ENCODE peak calls at places on chromosomes 7 and 10, in four cellular contexts. B is H1, X is HepG2, R is adrenal gland. S is an unnamed sample.
A peak's percentile ranks its signal among the peaks of the same experiment; 100 is the strongest.

GRCh38 chr10:133528845-133529575 is 1.8 kb downstream of the CYP2E1 start:
- DNase-seq in B (no peak), X (no peak), R (no peak), S (no peak)

GRCh38 chr7:49483142-49483541 is 290.3 kb upstream of the VWC2 start:
- DNase-seq in B (no peak), X (peak; percentile 1), R (no peak), S (no peak)

GRCh38 chr7:106284516-106285050 is at the start of gene NAMPT:
- DNase-seq in B (no peak), X (no peak), R (no peak), S (no peak)

GRCh38 chr7:152383341-152384234 is 52.2 kb downstream of the KMT2C start:
- DNase-seq in B (no peak), X (no peak), R (no peak), S (no peak)

GRCh38 chr7:151503902-151504714 is 15.6 kb downstream of the RHEB start:
- DNase-seq in B (no peak), X (peak; percentile 85), R (peak; percentile 74), S (no peak)

GRCh38 chr10:5477948-5478693 is 21.2 kb downstream of the CALML5 start:
- DNase-seq in B (no peak), X (no peak), R (no peak), S (no peak)

GRCh38 chr7:25775999-25776736 is 375.8 kb upstream of the NFE2L3 start:
- DNase-seq in B (no peak), X (no peak), R (no peak), S (no peak)

GRCh38 chr7:128699196-128699712 is 27.2 kb downstream of the GARIN1A start:
- DNase-seq in B (no peak), X (no peak), R (no peak), S (no peak)

GRCh38 chr7:46160861-46161260 is 239.8 kb upstream of the IGFBP3 start:
- DNase-seq in B (no peak), X (no peak), R (peak; percentile 87), S (no peak)

GRCh38 chr10:103555321-103555649 is 61.8 kb downstream of the NEURL1 start:
- DNase-seq in B (no peak), X (no peak), R (no peak), S (no peak)

GRCh38 chr7:24665564-24666294 is 91.5 kb downstream of the GSDME start:
- DNase-seq in B (peak; percentile 21), X (peak; percentile 53), R (peak; percentile 47), S (no peak)

GRCh38 chr7:44750921-44751571 is 2.4 kb downstream of the ZMIZ2 start:
- DNase-seq in B (no peak), X (no peak), R (peak; percentile 50), S (no peak)

GRCh38 chr7:24609059-24609458 is 35.8 kb downstream of the PALS2 start:
- DNase-seq in B (no peak), X (no peak), R (no peak), S (no peak)

GRCh38 chr7:88401009-88401623 is 94.4 kb upstream of the STEAP4 start:
- DNase-seq in B (no peak), X (peak; percentile 14), R (no peak), S (no peak)

GRCh38 chr10:28445511-28445910 is 87.4 kb upstream of the WAC start:
- DNase-seq in B (no peak), X (peak; percentile 87), R (no peak), S (no peak)

GRCh38 chr7:71348751-71349415 is 216.9 kb downstream of the GALNT17 start:
- DNase-seq in B (no peak), X (no peak), R (no peak), S (no peak)

GRCh38 chr7:20331231-20331880 is 656 bp downstream of the ITGB8 start:
- DNase-seq in B (no peak), X (no peak), R (peak; percentile 44), S (no peak)

GRCh38 chr10:49550563-49550962 is 11.6 kb upstream of the ERCC6 start:
- DNase-seq in B (no peak), X (no peak), R (no peak), S (no peak)

GRCh38 chr7:55527314-55527713 is 45.0 kb downstream of the VOPP1 start:
- DNase-seq in B (no peak), X (no peak), R (no peak), S (no peak)

GRCh38 chr7:24825315-24825917 is 68.2 kb upstream of the GSDME start:
- DNase-seq in B (no peak), X (no peak), R (no peak), S (no peak)

GRCh38 chr7:16317406-16317805 is 103.9 kb downstream of the CRPPA start:
- DNase-seq in B (no peak), X (no peak), R (no peak), S (no peak)

GRCh38 chr7:10122573-10123100 is 851.0 kb upstream of the PHF14 start:
- DNase-seq in B (no peak), X (no peak), R (peak; percentile 19), S (no peak)

GRCh38 chr7:80654887-80655340 is 16.5 kb downstream of the CD36 start:
- DNase-seq in B (no peak), X (peak; percentile 49), R (no peak), S (no peak)

GRCh38 chr10:118958984-118959916 is 70.3 kb upstream of the NANOS1 start:
- DNase-seq in B (no peak), X (no peak), R (peak; percentile 83), S (no peak)

GRCh38 chr10:69385454-69386350 is 31.0 kb downstream of the TACR2 start:
- DNase-seq in B (no peak), X (peak; percentile 16), R (no peak), S (no peak)
- H3K4me1 ChIP-seq in B (peaks cover 10% of the 10 kb centered on the region), X (peaks cover 19% of the 10 kb centered on the region), R (no peaks in the 10 kb centered on the region), S (peaks cover 56% of the 10 kb centered on the region)

DNA sequence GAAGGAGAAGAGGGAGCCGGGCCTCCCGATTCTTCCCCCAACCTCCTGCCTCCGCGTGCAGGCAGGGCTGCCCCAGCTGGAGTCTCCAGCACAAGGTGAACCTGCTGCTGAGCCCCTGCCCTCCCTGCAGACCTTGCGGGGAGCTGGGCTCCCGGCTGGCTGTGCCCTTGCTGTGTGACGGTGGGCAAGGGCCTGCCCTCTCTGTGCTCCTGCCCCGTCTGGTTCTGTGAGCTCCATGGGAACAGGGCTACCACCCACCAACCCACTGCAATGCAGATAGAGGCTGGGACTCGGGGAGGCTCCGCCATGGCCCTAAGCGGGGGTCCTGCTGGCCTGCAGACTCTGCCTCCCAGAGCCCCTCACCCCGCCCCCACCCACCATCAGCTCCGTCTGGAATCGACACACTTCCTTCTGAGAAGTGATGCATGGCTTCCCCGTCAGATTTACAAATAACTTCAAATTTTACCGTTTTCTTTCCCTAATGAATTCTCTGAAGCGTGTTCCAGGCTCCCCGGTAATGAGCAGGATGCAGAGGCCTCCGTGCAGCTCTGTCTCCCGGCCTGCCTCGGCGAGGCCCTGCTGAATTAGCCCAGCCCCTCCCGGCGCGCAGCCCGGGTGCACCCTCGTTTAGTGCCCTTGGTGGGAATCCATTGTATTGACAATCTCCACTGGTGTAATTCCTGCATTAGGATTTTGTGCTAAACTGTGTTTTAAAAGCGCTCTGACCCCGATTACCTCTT is 111.0 kb downstream of the MICALL2 start:
- DNase-seq in B (no peak), X (no peak), R (no peak), S (no peak)
- H3K27me3 ChIP-seq in B (no peaks in the 10 kb centered on the region), X (peaks cover 72% of the 10 kb centered on the region), R (peaks cover 35% of the 10 kb centered on the region), S (no peaks in the 10 kb centered on the region)

DNA sequence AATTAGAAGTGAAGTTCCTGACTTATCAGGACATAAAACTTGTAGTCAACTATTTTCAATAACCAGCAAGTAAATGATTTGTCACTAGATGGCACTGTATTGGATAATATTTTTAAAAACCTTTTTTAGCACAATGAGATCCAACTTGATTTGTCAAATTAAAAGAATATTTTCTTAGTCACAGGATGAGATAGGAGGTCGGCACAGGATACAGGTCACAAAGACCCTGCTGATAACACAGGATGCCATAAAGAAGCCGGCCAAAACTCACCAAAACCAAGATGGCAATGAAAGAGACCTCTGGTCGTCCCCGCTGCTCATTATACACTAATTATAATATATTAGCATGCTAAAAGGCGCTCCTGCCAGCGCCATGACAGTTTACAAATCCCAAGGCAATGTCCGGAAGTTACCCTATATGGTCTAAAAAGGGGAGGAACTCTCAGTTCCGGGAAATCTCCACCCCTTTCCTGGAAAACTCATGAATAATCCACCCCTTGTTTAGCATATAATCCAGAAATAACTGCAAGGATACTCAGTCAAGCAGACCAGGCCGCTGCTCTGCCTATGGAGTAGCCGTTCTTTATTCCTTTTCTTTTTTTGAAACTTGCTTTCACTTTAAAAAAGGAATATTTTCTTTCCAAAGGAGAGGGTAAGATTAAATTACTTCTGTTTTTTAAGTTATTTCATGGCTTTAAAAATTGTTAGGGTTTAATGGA is 255.7 kb upstream of the MKLN1 start:
- DNase-seq in B (no peak), X (no peak), R (peak; percentile 77), S (no peak)
- TF ChIP-seq POLR2A in B (no peak), X (no peak), R (peak; percentile 58), S (no peak)

DNA sequence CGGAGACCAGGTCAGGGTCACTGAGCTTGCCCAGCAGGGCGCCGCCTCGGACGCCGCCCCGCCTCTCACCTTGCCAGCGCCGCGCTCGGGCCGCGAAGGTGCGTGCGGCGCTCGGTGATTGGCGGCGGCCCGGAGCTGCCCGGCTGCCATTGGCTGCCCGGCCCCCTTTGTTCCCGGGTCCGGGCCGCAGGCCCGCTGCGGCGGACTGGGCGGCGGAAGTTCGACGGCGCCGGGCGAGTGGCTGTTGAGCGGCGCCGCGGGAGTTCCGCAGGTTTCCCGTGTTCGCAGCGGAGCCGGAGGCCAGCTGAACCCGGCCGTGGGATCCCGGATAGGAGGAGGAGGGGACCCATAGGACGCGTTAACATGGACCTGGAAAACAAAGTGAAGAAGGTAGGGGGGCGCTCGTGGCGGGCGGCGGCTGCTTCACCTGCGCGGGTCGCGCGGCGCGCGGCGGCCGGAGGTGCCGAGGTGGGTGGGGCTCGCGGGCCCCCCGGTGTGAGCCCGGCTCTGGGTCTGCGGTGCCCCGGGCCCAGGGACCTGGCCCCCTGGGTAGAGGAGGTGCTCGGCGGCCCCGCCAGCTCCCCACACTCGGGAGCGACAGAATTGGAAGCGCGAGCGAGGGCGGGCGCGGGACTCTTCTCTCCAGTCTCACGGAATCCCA is at the start of gene TES:
- DNase-seq in B (peak; percentile 51), X (peak; percentile 29), R (peak; percentile 44), S (no peak)
- H3K4me1 ChIP-seq in B (peaks cover 1% of the 10 kb centered on the region), X (peaks cover 30% of the 10 kb centered on the region), R (no peaks in the 10 kb centered on the region), S (peaks cover 44% of the 10 kb centered on the region)

GRCh38 chr10:90856964-90857634 is 740 bp downstream of the HTR7 start:
- DNase-seq in B (no peak), X (no peak), R (no peak), S (no peak)
- H3K27me3 ChIP-seq in B (peaks cover 14% of the 10 kb centered on the region), X (peaks cover 41% of the 10 kb centered on the region), R (peaks cover 32% of the 10 kb centered on the region), S (no peaks in the 10 kb centered on the region)

GRCh38 chr7:149433124-149433523 is 27.7 kb downstream of the ZNF777 start:
- DNase-seq in B (no peak), X (no peak), R (no peak), S (no peak)
- TF ChIP-seq POLR2A in B (no peak), X (no peak), R (no peak), S (no peak)

DNA sequence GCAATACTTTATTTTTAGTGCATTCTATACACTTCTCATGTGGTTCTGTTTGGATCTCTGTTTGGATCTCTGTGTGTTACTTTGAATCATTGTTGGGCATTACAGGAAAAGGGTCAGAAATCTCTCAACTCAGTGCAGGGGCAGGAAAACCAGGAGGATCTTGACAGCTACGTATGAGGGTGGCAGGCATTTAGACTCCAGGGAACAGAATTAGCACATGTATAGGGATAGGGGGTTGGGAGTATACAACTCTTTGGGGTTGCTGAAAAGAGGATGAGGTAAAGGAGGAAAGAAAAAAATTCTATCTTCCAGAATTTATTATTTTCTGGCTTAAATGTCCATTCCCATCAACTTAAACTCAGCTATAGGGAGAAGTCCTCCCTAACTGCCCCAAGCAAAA is 59.4 kb upstream of the MKI67 start:
- DNase-seq in B (no peak), X (no peak), R (no peak), S (no peak)
- H3K4me1 ChIP-seq in B (no peaks in the 10 kb centered on the region), X (no peaks in the 10 kb centered on the region), R (no peaks in the 10 kb centered on the region), S (no peaks in the 10 kb centered on the region)